ENCODE peak calls at places on chromosomes 11 and 22, in seven cellular contexts. J, E, W, N, B, C and R are unnamed samples.

GRCh38 chr22:38264322-38264843 is 8.4 kb downstream of the TMEM184B start:
- DNase-seq in E (no peak), B (no peak), W (no peak), J (no peak), N (no peak), C (no peak), R (no peak)

GRCh38 chr22:24175160-24175808 is 6.0 kb upstream of the SUSD2 start:
- DNase-seq in B (no peak), W (peak; percentile 89), J (peak; percentile 65), C (peak; percentile 75), N (peak; percentile 18), E (peak; percentile 41), R (peak; percentile 67)

GRCh38 chr11:1220941-1221721 is 1.7 kb upstream of the MUC5B start:
- DNase-seq in J (no peak), N (no peak), E (no peak), B (no peak), C (no peak), W (no peak), R (no peak)

GRCh38 chr22:21651521-21652009 is 9.5 kb downstream of the SDF2L1 start:
- DNase-seq in N (no peak), W (no peak), B (no peak), J (no peak), C (no peak), E (no peak), R (no peak)

GRCh38 chr11:132114185-132114584 is 743.8 kb downstream of the NTM start:
- DNase-seq in E (peak; percentile 38), N (peak; percentile 38), C (no peak), W (peak; percentile 41), J (peak; percentile 47), B (no peak), R (no peak)

GRCh38 chr11:36186340-36186739 is 102.9 kb downstream of the COMMD9 start:
- DNase-seq in N (no peak), J (peak; percentile 11), E (peak; percentile 42), B (no peak), C (no peak), W (peak; percentile 88), R (no peak)

GRCh38 chr11:117419136-117419914 is 91.7 kb downstream of the CEP164 start:
- DNase-seq in W (no peak), B (no peak), N (no peak), E (no peak), C (no peak), J (no peak), R (no peak)

GRCh38 chr11:57812634-57813033 is 51.0 kb downstream of the CTNND1 start:
- DNase-seq in B (no peak), J (no peak), E (no peak), N (no peak), C (no peak), W (no peak), R (no peak)

GRCh38 chr22:49566141-49566541 is 261.5 kb downstream of the BRD1 start:
- DNase-seq in W (no peak), E (no peak), B (no peak), C (no peak), J (no peak), N (no peak), R (no peak)

GRCh38 chr11:45090607-45091006 is 55.8 kb upstream of the PRDM11 start:
- DNase-seq in N (no peak), W (no peak), E (no peak), J (no peak), C (no peak), B (no peak), R (no peak)

GRCh38 chr22:22248878-22249277 is 4.3 kb downstream of the VPREB1 start:
- DNase-seq in B (no peak), E (no peak), W (no peak), C (no peak), J (no peak), N (no peak), R (peak; percentile 13)

GRCh38 chr11:118922745-118923627 is 2.7 kb downstream of the BCL9L start:
- DNase-seq in C (no peak), B (no peak), J (no peak), N (no peak), E (no peak), W (no peak), R (peak; percentile 21)

GRCh38 chr11:64472593-64473455 is 113.9 kb downstream of the RPS6KA4 start:
- DNase-seq in J (no peak), B (no peak), N (no peak), W (peak; percentile 44), C (no peak), E (no peak), R (no peak)

GRCh38 chr11:15451713-15452112 is 337.0 kb downstream of the INSC start:
- DNase-seq in C (no peak), B (no peak), W (no peak), E (no peak), N (no peak), J (no peak), R (no peak)

GRCh38 chr11:110779108-110779507 is 66.9 kb upstream of the ARHGAP20 start:
- DNase-seq in C (no peak), W (no peak), B (no peak), N (no peak), J (no peak), E (no peak), R (no peak)

GRCh38 chr11:44456544-44457270 is 108.8 kb upstream of the CD82 start:
- DNase-seq in N (no peak), B (no peak), C (no peak), E (peak; percentile 3), J (no peak), W (no peak), R (no peak)

GRCh38 chr11:18720086-18720810 is 5.7 kb downstream of the IGSF22 start:
- DNase-seq in B (no peak), C (no peak), E (no peak), W (no peak), N (no peak), J (no peak), R (no peak)

GRCh38 chr11:78704811-78705210 is 130.1 kb upstream of the NARS2 start:
- DNase-seq in N (no peak), B (no peak), E (no peak), C (no peak), J (no peak), W (no peak), R (no peak)

GRCh38 chr11:124892750-124893454 is 4.8 kb downstream of the ROBO4 start:
- DNase-seq in W (no peak), J (no peak), E (no peak), C (no peak), B (no peak), N (no peak), R (no peak)

GRCh38 chr11:116852261-116853125 is 15.1 kb upstream of the APOA1 start:
- DNase-seq in W (peak; percentile 21), E (peak; percentile 59), N (peak; percentile 12), C (no peak), J (peak; percentile 32), B (no peak), R (no peak)

GRCh38 chr11:27209562-27210005 is 153.4 kb downstream of the CCDC34 start:
- DNase-seq in J (peak; percentile 99), C (no peak), N (peak; percentile 97), E (peak; percentile 99), B (peak; percentile 91), W (peak; percentile 98), R (no peak)

GRCh38 chr22:39384750-39385480 is 14.7 kb upstream of the TAB1 start:
- DNase-seq in B (no peak), C (no peak), N (no peak), E (peak; percentile 11), J (no peak), W (peak; percentile 45), R (no peak)

GRCh38 chr22:43273902-43274484 is 69.2 kb downstream of the SCUBE1 start:
- DNase-seq in W (peak; percentile 73), B (no peak), C (peak; percentile 33), J (peak; percentile 57), N (peak; percentile 21), E (peak; percentile 43), R (peak; percentile 36)

GRCh38 chr11:122776546-122776945 is 61.8 kb upstream of the CRTAM start:
- DNase-seq in B (no peak), C (no peak), N (no peak), W (no peak), J (no peak), E (no peak), R (no peak)